ENCODE peak calls at places on chromosomes 13 and 19, in seven cellular contexts. R is Peyer's patch, L is iPS DF 6.9, T is heart right ventricle, O is SJSA1, S is adrenal gland, D is ovary. E is an unnamed sample.

GRCh38 chr19:12788682-12789097 is 2.6 kb upstream of the JUNB start:
- DNase-seq in R (peak; percentile 69), L (no peak), T (peak; percentile 92), O (peak; percentile 69), S (peak; percentile 91), D (peak; percentile 86), E (peak; percentile 50)

GRCh38 chr19:29499921-29500590 is 25.7 kb upstream of the VSTM2B start:
- DNase-seq in R (no peak), L (no peak), T (no peak), O (no peak), S (no peak), D (no peak), E (no peak)

GRCh38 chr19:13923194-13923987 is 14.8 kb downstream of the PODNL1 start:
- DNase-seq in R (no peak), L (no peak), T (no peak), O (no peak), S (no peak), D (no peak), E (no peak)

GRCh38 chr13:106567421-106568224 is at the start of gene ARGLU1:
- DNase-seq in R (peak; percentile 87), L (no peak), T (peak; percentile 94), O (peak; percentile 98), S (peak; percentile 95), D (peak; percentile 94), E (peak; percentile 93)

GRCh38 chr13:45932611-45933182 is 81.1 kb upstream of the SIAH3 start:
- DNase-seq in R (no peak), L (no peak), T (no peak), O (no peak), S (peak; percentile 7), D (no peak), E (no peak)

GRCh38 chr13:28819046-28819747 is 942 bp upstream of the MTUS2 start:
- DNase-seq in R (no peak), L (no peak), T (no peak), O (peak; percentile 2), S (no peak), D (no peak), E (no peak)

GRCh38 chr13:34833562-34834182 is 108.4 kb upstream of the NBEA start:
- DNase-seq in R (no peak), L (peak; percentile 20), T (no peak), O (no peak), S (no peak), D (no peak), E (no peak)

GRCh38 chr19:872266-872951 is 12.9 kb downstream of the CFD start:
- DNase-seq in R (peak; percentile 59), L (no peak), T (peak; percentile 50), O (no peak), S (no peak), D (peak; percentile 70), E (peak; percentile 78)

GRCh38 chr19:7879102-7879770 is 5.0 kb upstream of the PRR36 start:
- DNase-seq in R (no peak), L (no peak), T (no peak), O (no peak), S (no peak), D (no peak), E (no peak)

GRCh38 chr13:79404985-79405384 is 1.1 kb downstream of the RBM26 start:
- DNase-seq in R (peak; percentile 18), L (no peak), T (no peak), O (no peak), S (no peak), D (no peak), E (no peak)

GRCh38 chr13:111460548-111461444 is 140.4 kb downstream of the TEX29 start:
- DNase-seq in R (no peak), L (peak; percentile 35), T (peak; percentile 31), O (peak; percentile 48), S (peak; percentile 28), D (no peak), E (no peak)

GRCh38 chr19:33769208-33769607 is 27.5 kb upstream of the KCTD15 start:
- DNase-seq in R (no peak), L (no peak), T (no peak), O (no peak), S (no peak), D (no peak), E (no peak)

GRCh38 chr13:44921931-44922758 is 67.1 kb downstream of the NUFIP1 start:
- DNase-seq in R (no peak), L (no peak), T (peak; percentile 51), O (peak; percentile 57), S (peak; percentile 84), D (peak; percentile 60), E (no peak)

GRCh38 chr19:45591004-45591637 is 6.5 kb upstream of the OPA3 start:
- DNase-seq in R (no peak), L (no peak), T (no peak), O (no peak), S (peak; percentile 74), D (no peak), E (no peak)

GRCh38 chr13:45055198-45055901 is 65.0 kb upstream of the GTF2F2 start:
- DNase-seq in R (no peak), L (no peak), T (no peak), O (peak; percentile 45), S (no peak), D (peak; percentile 35), E (no peak)

GRCh38 chr19:11931051-11931450 is 6.1 kb downstream of the ZNF700 start:
- DNase-seq in R (peak; percentile 34), L (no peak), T (no peak), O (no peak), S (peak; percentile 9), D (no peak), E (no peak)

GRCh38 chr13:107644136-107644535 is 571.2 kb downstream of the LIG4 start:
- DNase-seq in R (no peak), L (no peak), T (no peak), O (no peak), S (no peak), D (no peak), E (no peak)

GRCh38 chr13:25249001-25249543 is 38.2 kb downstream of the MTMR6 start:
- DNase-seq in R (no peak), L (no peak), T (no peak), O (no peak), S (peak; percentile 29), D (no peak), E (no peak)

GRCh38 chr13:44759723-44760360 is 183.7 kb upstream of the TSC22D1 start:
- DNase-seq in R (no peak), L (no peak), T (peak; percentile 10), O (no peak), S (no peak), D (no peak), E (no peak)

GRCh38 chr19:31938675-31939074 is 406.7 kb upstream of the ZNF507 start:
- DNase-seq in R (no peak), L (no peak), T (no peak), O (peak; percentile 53), S (no peak), D (no peak), E (no peak)

GRCh38 chr13:103291693-103292572 is 225.7 kb upstream of the SLC10A2 start:
- DNase-seq in R (no peak), L (no peak), T (no peak), O (no peak), S (no peak), D (no peak), E (no peak)

GRCh38 chr19:55695511-55696290 is 20.7 kb downstream of the EPN1 start:
- DNase-seq in R (no peak), L (no peak), T (no peak), O (no peak), S (no peak), D (peak; percentile 10), E (no peak)

GRCh38 chr19:10217085-10217484 is 14.0 kb downstream of the S1PR2 start:
- DNase-seq in R (no peak), L (no peak), T (no peak), O (no peak), S (no peak), D (no peak), E (no peak)

GRCh38 chr19:10223488-10224213 is 7.5 kb downstream of the S1PR2 start:
- DNase-seq in R (no peak), L (no peak), T (no peak), O (no peak), S (no peak), D (no peak), E (no peak)

GRCh38 chr19:10220695-10221094 is 10.4 kb downstream of the S1PR2 start:
- DNase-seq in R (no peak), L (no peak), T (no peak), O (no peak), S (no peak), D (no peak), E (no peak)

GRCh38 chr19:10222201-10222890 is 8.8 kb downstream of the S1PR2 start:
- DNase-seq in R (no peak), L (no peak), T (no peak), O (no peak), S (peak; percentile 16), D (no peak), E (no peak)

GRCh38 chr19:10219678-10220077 is 11.5 kb downstream of the S1PR2 start:
- DNase-seq in R (no peak), L (no peak), T (no peak), O (peak; percentile 59), S (no peak), D (no peak), E (peak; percentile 19)
- H3K4me3 ChIP-seq in R (no peak overlapping the region), L (no peak overlapping the region), T (no peak overlapping the region), O (no peak overlapping the region), S (no peak overlapping the region), D (no peak overlapping the region), E (no peak overlapping the region)

GRCh38 chr19:38182536-38183210 is 41.3 kb downstream of the DPF1 start:
- DNase-seq in R (no peak), L (no peak), T (no peak), O (no peak), S (no peak), D (no peak), E (no peak)

GRCh38 chr19:38183227-38183914 is 40.7 kb downstream of the DPF1 start:
- DNase-seq in R (no peak), L (peak; percentile 39), T (peak; percentile 36), O (no peak), S (peak; percentile 39), D (peak; percentile 57), E (no peak)

GRCh38 chr19:38180071-38180470 is 44.0 kb downstream of the DPF1 start:
- DNase-seq in R (no peak), L (no peak), T (no peak), O (no peak), S (no peak), D (no peak), E (no peak)

GRCh38 chr19:38190061-38190460 is 34.0 kb downstream of the DPF1 start:
- DNase-seq in R (no peak), L (no peak), T (no peak), O (no peak), S (peak; percentile 43), D (no peak), E (no peak)

GRCh38 chr19:38184815-38185214 is 39.2 kb downstream of the DPF1 start:
- DNase-seq in R (no peak), L (no peak), T (no peak), O (no peak), S (no peak), D (no peak), E (no peak)
- H3K27ac ChIP-seq in R (no peak overlapping the region), L (no peak overlapping the region), T (peak overlapping the region; percentile 49), O (no peak overlapping the region), S (peak overlapping the region; percentile 69), D (no peak overlapping the region), E (no peak overlapping the region)

GRCh38 chr19:38698225-38699026 is 45.8 kb downstream of the CAPN12 start:
- DNase-seq in R (no peak), L (no peak), T (no peak), O (no peak), S (no peak), D (no peak), E (no peak)
- H3K4me1 ChIP-seq in R (peaks cover 24% of the 10 kb centered on the region), L (peaks cover 7% of the 10 kb centered on the region), T (peaks cover 96% of the 10 kb centered on the region), O (peaks cover 15% of the 10 kb centered on the region), S (peaks cover 50% of the 10 kb centered on the region), D (peaks cover 29% of the 10 kb centered on the region), E (peaks cover 28% of the 10 kb centered on the region)

GRCh38 chr19:48735031-48735615 is 5.3 kb downstream of the RASIP1 start:
- DNase-seq in R (no peak), L (no peak), T (no peak), O (no peak), S (no peak), D (no peak), E (no peak)
- H3K4me3 ChIP-seq in R (peak overlapping the region; percentile 28), L (peak overlapping the region; percentile 58), T (no peak overlapping the region), O (no peak overlapping the region), S (no peak overlapping the region), D (no peak overlapping the region), E (no peak overlapping the region)